ENCODE peak calls at places on chromosomes 16 and 17, in six cellular contexts. B is HCT116, T is H1, A is HepG2, S is GM12878, Q is K562. E is an unnamed sample.

GRCh38 chr16:30185683-30186421 is 2.5 kb downstream of the CORO1A start:
- DNase-seq in B (no peak), T (peak), A (no peak), S (peak), Q (no peak), E (no peak)

GRCh38 chr17:8753136-8753975 is 5.0 kb downstream of the SPDYE4 start:
- DNase-seq in B (no peak), T (peak), A (no peak), S (no peak), Q (no peak), E (no peak)

GRCh38 chr17:48153711-48154642 is 46.4 kb downstream of the SNX11 start:
- DNase-seq in B (peak), T (no peak), A (peak), S (no peak), Q (peak), E (peak)

GRCh38 chr16:503150-504071 is 24.1 kb upstream of the CAPN15 start:
- DNase-seq in B (no peak), T (no peak), A (no peak), S (no peak), Q (no peak), E (no peak)

GRCh38 chr16:30715777-30716445 is 16.9 kb downstream of the SRCAP start:
- DNase-seq in B (no peak), T (no peak), A (no peak), S (no peak), Q (no peak), E (no peak)

GRCh38 chr16:71559855-71560254 is 17.0 kb downstream of the TAT start:
- DNase-seq in B (no peak), T (no peak), A (peak), S (no peak), Q (no peak), E (no peak)

GRCh38 chr16:50464325-50465290 is 83.6 kb upstream of the NKD1 start:
- DNase-seq in B (no peak), T (peak), A (no peak), S (no peak), Q (no peak), E (no peak)

GRCh38 chr16:75263963-75264445 is 12.6 kb upstream of the BCAR1 start:
- DNase-seq in B (no peak), T (no peak), A (no peak), S (no peak), Q (no peak), E (no peak)

GRCh38 chr17:31060814-31061550 is 33.8 kb upstream of the NF1 start:
- DNase-seq in B (no peak), T (no peak), A (no peak), S (no peak), Q (no peak), E (no peak)

GRCh38 chr16:50475170-50475569 is 73.0 kb upstream of the NKD1 start:
- DNase-seq in B (no peak), T (no peak), A (no peak), S (no peak), Q (no peak), E (no peak)

GRCh38 chr17:54882950-54883349 is 17.7 kb upstream of the TOM1L1 start:
- DNase-seq in B (no peak), T (no peak), A (no peak), S (no peak), Q (no peak), E (no peak)

GRCh38 chr17:37483311-37484039 is 6.2 kb upstream of the DUSP14 start:
- DNase-seq in B (no peak), T (no peak), A (no peak), S (no peak), Q (no peak), E (no peak)

GRCh38 chr17:62724398-62725146 is 83.5 kb downstream of the MARCHF10 start:
- DNase-seq in B (no peak), T (no peak), A (no peak), S (peak), Q (no peak), E (no peak)

GRCh38 chr16:66299349-66299748 is 67.1 kb upstream of the CDH5 start:
- DNase-seq in B (no peak), T (no peak), A (no peak), S (no peak), Q (no peak), E (no peak)

GRCh38 chr16:29645699-29646187 is 17.3 kb upstream of the SPN start:
- DNase-seq in B (peak), T (no peak), A (peak), S (peak), Q (peak), E (peak)

GRCh38 chr16:27320261-27321012 is 6.7 kb downstream of the IL4R start:
- DNase-seq in B (no peak), T (no peak), A (no peak), S (no peak), Q (no peak), E (no peak)

GRCh38 chr16:27405546-27406451 is 3.8 kb downstream of the IL21R start:
- DNase-seq in B (no peak), T (no peak), A (no peak), S (no peak), Q (no peak), E (no peak)

GRCh38 chr16:56478228-56479049 is 27.1 kb downstream of the OGFOD1 start:
- DNase-seq in B (no peak), T (no peak), A (no peak), S (no peak), Q (no peak), E (no peak)
- TF ChIP-seq JUND in B (no peak), T (no peak), A (no peak), S (no peak), Q (peak), E (no peak)

GRCh38 chr16:56941092-56941491 is 9.2 kb downstream of the HERPUD1 start:
- DNase-seq in B (no peak), T (no peak), A (no peak), S (no peak), Q (no peak), E (no peak)
- TF ChIP-seq JUND in B (no peak), T (no peak), A (no peak), S (no peak), Q (no peak), E (no peak)

DNA sequence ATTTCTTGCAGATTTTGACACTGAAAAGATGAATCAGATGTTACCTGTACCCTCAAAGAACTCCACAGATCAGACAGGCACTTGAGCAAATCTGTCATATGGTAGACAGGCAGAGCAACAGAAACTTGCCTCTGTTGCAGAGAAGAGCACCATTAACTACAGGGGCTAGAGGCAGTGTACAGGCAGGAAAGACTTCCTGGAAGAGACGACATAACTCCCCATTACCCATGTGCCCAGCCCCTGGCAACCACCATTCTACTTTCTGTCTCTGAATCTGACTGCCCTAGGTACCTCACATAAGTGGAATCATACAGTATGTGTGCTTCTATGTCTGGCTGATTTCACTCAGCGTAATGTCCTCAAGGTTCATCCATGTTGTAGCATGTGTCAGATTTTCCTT is 15.5 kb downstream of the GFOD2 start:
- DNase-seq in B (no peak), T (no peak), A (no peak), S (no peak), Q (no peak), E (no peak)
- TF ChIP-seq JUND in B (no peak), T (no peak), A (no peak), S (no peak), Q (no peak), E (no peak)

GRCh38 chr17:58837699-58838098 is 82.0 kb downstream of the PPM1E start:
- DNase-seq in B (no peak), T (no peak), A (no peak), S (no peak), Q (no peak), E (no peak)

DNA sequence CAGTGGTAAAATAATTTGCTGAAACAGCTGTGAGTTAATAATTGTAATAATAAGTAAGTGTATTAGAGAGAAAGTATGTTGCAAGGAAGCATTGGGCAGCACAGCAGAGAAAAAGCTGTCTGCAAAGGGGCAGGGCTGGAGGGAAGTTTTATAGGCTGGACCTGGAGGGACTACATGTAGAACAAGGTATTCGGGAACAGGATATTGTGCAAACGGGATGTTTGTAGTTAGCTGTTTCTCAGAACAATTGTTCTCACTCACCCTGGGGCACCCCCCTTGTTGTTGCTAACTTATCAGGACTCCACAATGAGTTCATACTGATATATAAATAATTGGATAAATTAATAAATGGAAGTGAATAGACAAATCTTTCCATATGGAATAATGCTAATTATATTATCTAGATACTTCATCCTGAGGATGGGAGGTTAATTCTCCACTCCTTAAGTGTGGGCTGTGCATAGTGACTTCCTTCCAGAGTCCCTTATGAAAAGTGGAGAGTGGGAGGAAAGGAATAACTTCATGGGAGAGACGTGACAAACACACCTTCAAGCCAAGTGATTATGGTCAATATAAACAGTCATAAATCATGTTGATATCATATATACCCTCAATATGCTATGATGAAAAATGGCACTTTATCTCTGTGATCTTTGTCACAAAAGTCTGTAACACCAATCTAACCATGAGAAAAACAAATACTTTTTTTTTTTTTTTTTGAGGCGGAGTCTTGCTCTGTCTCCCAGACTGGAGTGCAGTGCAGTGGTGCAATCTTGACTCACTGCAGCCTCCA is 85.4 kb downstream of the PPM1E start:
- DNase-seq in B (no peak), T (no peak), A (peak), S (no peak), Q (no peak), E (no peak)
- TF ChIP-seq JUND in B (no peak), T (no peak), A (no peak), S (no peak), Q (no peak), E (no peak)

DNA sequence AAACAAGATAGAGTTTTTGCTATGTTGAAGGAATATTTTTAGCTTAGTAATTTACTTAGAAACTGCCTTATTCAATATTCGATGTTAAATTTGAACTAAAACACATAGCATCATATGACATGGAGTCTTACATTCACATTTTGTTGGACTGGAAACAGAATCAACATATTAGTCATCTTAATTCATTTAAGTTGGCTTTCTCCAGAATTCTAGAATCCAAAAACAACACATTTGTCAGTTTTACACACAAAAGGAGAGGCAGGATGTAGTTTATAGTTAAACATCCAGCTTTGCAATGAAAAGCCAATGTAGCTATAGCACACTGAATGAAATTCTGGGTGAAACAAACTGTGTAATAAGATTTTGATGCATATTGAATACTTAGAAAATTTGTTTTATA is 43.3 kb downstream of the WWOX start:
- DNase-seq in B (no peak), T (no peak), A (no peak), S (no peak), Q (no peak), E (no peak)
- TF ChIP-seq JUND in B (no peak), T (no peak), A (no peak), S (no peak), Q (no peak), E (no peak)